ENCODE peak calls at places on chromosomes 5 and 9, in ten cellular contexts. G is brain microvascular endothelial cell; N is AG04449; J is Karpas-422; P is stimulated activated CD4-positive, alpha-beta T cell treated with anti-CD3 and anti-CD28 coated beads, Interleukin-4, amount 100 ng/mL, for 24 hours; D is iPS DF 6.9; E is HFF-Myc; A is endodermal cell; Q is SK-MEL-5; R is thoracic aorta. M is an unnamed sample.

GRCh38 chr5:40046792-40047191 is 622.0 kb upstream of the DAB2 start:
- DNase-seq in G (peak), N (no peak), J (no peak), P (no peak), D (no peak), E (peak), A (no peak), Q (no peak), R (no peak), M (peak)

GRCh38 chr5:17103471-17103870 is 114.0 kb upstream of the BASP1 start:
- DNase-seq in G (no peak), N (no peak), J (no peak), P (no peak), D (no peak), E (no peak), A (no peak), Q (no peak), R (no peak), M (no peak)

GRCh38 chr5:146523698-146524097 is 7.7 kb upstream of the GPR151 start:
- DNase-seq in G (no peak), N (no peak), J (no peak), P (no peak), D (no peak), E (no peak), A (no peak), Q (no peak), R (no peak), M (no peak)

GRCh38 chr9:109440797-109441287 is 57.3 kb downstream of the PTPN3 start:
- DNase-seq in G (peak), N (peak), J (peak), P (peak), D (peak), E (peak), A (peak), Q (peak), R (peak), M (peak)

GRCh38 chr9:104969116-104969515 is 41.2 kb upstream of the ABCA1 start:
- DNase-seq in G (no peak), N (no peak), J (no peak), P (no peak), D (no peak), E (no peak), A (peak), Q (no peak), R (no peak), M (no peak)

GRCh38 chr5:40622463-40623252 is 57.1 kb upstream of the PTGER4 start:
- DNase-seq in G (no peak), N (no peak), J (no peak), P (no peak), D (no peak), E (no peak), A (no peak), Q (no peak), R (no peak), M (no peak)

GRCh38 chr5:167406503-167406902 is 884.9 kb upstream of the WWC1 start:
- DNase-seq in G (no peak), N (no peak), J (no peak), P (no peak), D (no peak), E (no peak), A (no peak), Q (no peak), R (no peak), M (no peak)

GRCh38 chr9:98995059-98995665 is 51.5 kb downstream of the COL15A1 start:
- DNase-seq in G (no peak), N (no peak), J (no peak), P (no peak), D (no peak), E (no peak), A (peak), Q (no peak), R (no peak), M (no peak)

GRCh38 chr9:114305189-114305555 is 17.7 kb upstream of the ORM1 start:
- DNase-seq in G (no peak), N (no peak), J (no peak), P (no peak), D (no peak), E (no peak), A (no peak), Q (no peak), R (no peak), M (no peak)

GRCh38 chr5:133938932-133939331 is 29.5 kb downstream of the C5orf15 start:
- DNase-seq in G (no peak), N (no peak), J (no peak), P (no peak), D (no peak), E (no peak), A (no peak), Q (no peak), R (no peak), M (no peak)

GRCh38 chr5:176731506-176732192 is 78.7 kb upstream of the UNC5A start:
- DNase-seq in G (no peak), N (no peak), J (no peak), P (no peak), D (no peak), E (no peak), A (peak), Q (no peak), R (no peak), M (no peak)

GRCh38 chr9:86434039-86434726 is 80.0 kb upstream of the TUT7 start:
- DNase-seq in G (peak), N (no peak), J (peak), P (no peak), D (no peak), E (peak), A (no peak), Q (peak), R (no peak), M (peak)

GRCh38 chr5:72021651-72022357 is 85.5 kb upstream of the MAP1B start:
- DNase-seq in G (no peak), N (no peak), J (no peak), P (no peak), D (no peak), E (no peak), A (no peak), Q (no peak), R (no peak), M (no peak)

GRCh38 chr5:371811-372555 is 50.5 kb downstream of the AHRR start:
- DNase-seq in G (no peak), N (no peak), J (no peak), P (no peak), D (no peak), E (no peak), A (peak), Q (no peak), R (no peak), M (no peak)

GRCh38 chr9:116456490-116457088 is 230.5 kb upstream of the TRIM32 start:
- DNase-seq in G (no peak), N (no peak), J (no peak), P (no peak), D (no peak), E (no peak), A (no peak), Q (no peak), R (no peak), M (no peak)

GRCh38 chr5:38738898-38739743 is 106.7 kb upstream of the OSMR start:
- DNase-seq in G (no peak), N (no peak), J (no peak), P (no peak), D (no peak), E (no peak), A (no peak), Q (peak), R (no peak), M (peak)

GRCh38 chr5:16727937-16728336 is 111.1 kb upstream of the RETREG1 start:
- DNase-seq in G (no peak), N (no peak), J (no peak), P (no peak), D (no peak), E (no peak), A (no peak), Q (peak), R (no peak), M (no peak)

GRCh38 chr5:124546643-124547042 is 199.8 kb downstream of the ZNF608 start:
- DNase-seq in G (peak), N (no peak), J (no peak), P (no peak), D (no peak), E (peak), A (peak), Q (peak), R (no peak), M (no peak)

GRCh38 chr5:65041296-65042158 is 272.8 kb downstream of the CWC27 start:
- DNase-seq in G (no peak), N (no peak), J (no peak), P (no peak), D (no peak), E (no peak), A (no peak), Q (no peak), R (no peak), M (no peak)

GRCh38 chr5:37533851-37534250 is 154.7 kb downstream of the WDR70 start:
- DNase-seq in G (peak), N (peak), J (no peak), P (no peak), D (no peak), E (no peak), A (no peak), Q (no peak), R (no peak), M (no peak)

GRCh38 chr9:77954018-77954417 is 77.6 kb downstream of the GNAQ start:
- DNase-seq in G (peak), N (peak), J (no peak), P (no peak), D (no peak), E (no peak), A (no peak), Q (no peak), R (no peak), M (no peak)